ENCODE peak calls at places on chromosomes 2 and 18, in five cellular contexts. O is brain microvascular endothelial cell; W is GM12878; J is H9; Z is effector memory CD4-positive, alpha-beta T cell. F is an unnamed sample.

GRCh38 chr2:83764447-83765005 is 694.6 kb downstream of the SUCLG1 start:
- DNase-seq in Z (no peak), W (no peak), O (no peak), J (no peak), F (no peak)

GRCh38 chr2:190627881-190628412 is 20.9 kb upstream of the NAB1 start:
- DNase-seq in O (no peak), W (no peak), J (no peak), Z (no peak), F (peak)

GRCh38 chr2:148789059-148789458 is 86.0 kb upstream of the KIF5C start:
- DNase-seq in W (no peak), Z (no peak), O (no peak), J (no peak), F (no peak)

GRCh38 chr2:164560181-164560792 is 61.0 kb downstream of the GRB14 start:
- DNase-seq in W (no peak), Z (no peak), O (peak), J (no peak), F (peak)

GRCh38 chr18:76053551-76053950 is 441.5 kb downstream of the ZNF516 start:
- DNase-seq in W (no peak), O (no peak), Z (no peak), J (no peak), F (no peak)

GRCh38 chr2:55985406-55985805 is 61.8 kb upstream of the EFEMP1 start:
- DNase-seq in Z (no peak), O (no peak), W (peak), J (no peak), F (peak)

GRCh38 chr2:228540976-228541375 is 359.5 kb upstream of the SPHKAP start:
- DNase-seq in J (no peak), W (no peak), O (no peak), Z (no peak), F (no peak)

GRCh38 chr2:138433995-138434991 is 67.3 kb upstream of the SPOPL start:
- DNase-seq in O (no peak), Z (no peak), J (no peak), W (no peak), F (no peak)

GRCh38 chr2:109647636-109648035 is 33.5 kb downstream of the SOWAHC start:
- DNase-seq in W (no peak), J (no peak), O (peak), Z (no peak), F (no peak)

GRCh38 chr2:67037655-67038054 is 359.5 kb upstream of the ETAA1 start:
- DNase-seq in J (no peak), W (no peak), Z (no peak), O (no peak), F (no peak)

GRCh38 chr2:83067947-83068346 is 1391.1 kb downstream of the SUCLG1 start:
- DNase-seq in Z (no peak), O (no peak), W (no peak), J (no peak), F (no peak)

GRCh38 chr2:200471928-200472645 is 37.8 kb downstream of the KCTD18 start:
- DNase-seq in W (no peak), O (no peak), Z (no peak), J (no peak), F (no peak)

DNA sequence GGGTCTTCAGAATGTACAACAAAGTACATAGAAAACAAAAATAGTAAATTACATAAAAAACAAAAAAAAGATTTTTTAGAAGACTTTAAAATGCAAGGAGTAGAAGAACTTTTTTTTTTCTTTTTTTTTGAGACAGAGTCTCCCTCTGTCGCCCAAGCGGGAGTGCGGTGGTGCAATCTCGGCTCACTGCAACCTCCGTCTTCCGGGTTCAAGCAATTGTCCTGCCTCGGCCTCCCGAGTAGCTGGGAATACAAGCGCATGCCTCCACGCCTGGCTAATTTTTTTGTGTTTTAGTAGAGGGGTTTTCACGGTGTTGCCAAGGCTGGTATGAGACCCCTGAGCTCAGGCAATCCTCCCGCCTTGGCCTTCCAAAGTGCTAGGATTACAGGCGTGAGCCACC is 104.5 kb upstream of the ZC3H15 start:
- DNase-seq in O (no peak), W (no peak), Z (no peak), J (no peak), F (no peak)
- H3K27ac ChIP-seq in O (no peak), W (no peak), Z (no peak), J (no peak), F (no peak)

DNA sequence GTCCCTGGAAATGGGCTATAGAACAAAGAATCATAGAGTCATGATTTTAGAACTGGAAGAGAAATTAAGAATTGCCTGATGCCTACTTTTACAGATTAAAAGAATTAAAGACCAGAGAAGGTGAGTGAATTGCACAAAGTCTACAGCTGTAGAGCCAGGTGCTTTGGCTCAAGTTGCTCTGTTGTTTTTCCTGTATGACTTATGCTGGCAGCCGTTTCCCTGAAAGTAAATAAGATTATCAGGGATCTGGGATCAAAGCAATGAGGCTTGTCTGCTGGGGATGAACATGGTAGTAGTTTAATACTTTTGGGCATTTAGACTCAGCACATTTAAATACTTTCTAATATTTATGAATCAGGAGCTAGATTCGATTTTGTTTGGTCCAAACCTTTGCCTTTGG is 166.9 kb downstream of the PRPF40A start:
- DNase-seq in W (no peak), J (no peak), Z (no peak), O (no peak), F (no peak)
- H3K27ac ChIP-seq in W (no peak), J (no peak), Z (no peak), O (no peak), F (no peak)

GRCh38 chr2:38491436-38491835 is 111.3 kb downstream of the HNRNPLL start:
- DNase-seq in W (no peak), Z (no peak), O (no peak), J (no peak), F (no peak)
- H3K27ac ChIP-seq in W (no peak), Z (no peak), O (no peak), J (no peak), F (no peak)

GRCh38 chr2:106536490-106536889 is 49.3 kb downstream of the CD8B2 start:
- DNase-seq in Z (no peak), J (no peak), W (no peak), O (no peak), F (no peak)

GRCh38 chr2:106537711-106538275 is 50.6 kb downstream of the CD8B2 start:
- DNase-seq in O (no peak), J (no peak), W (no peak), Z (no peak), F (no peak)

GRCh38 chr2:106540886-106541285 is 53.7 kb downstream of the CD8B2 start:
- DNase-seq in J (no peak), W (no peak), O (no peak), Z (no peak), F (no peak)

GRCh38 chr2:106534471-106534870 is 47.3 kb downstream of the CD8B2 start:
- DNase-seq in O (no peak), W (no peak), J (no peak), Z (no peak), F (no peak)

GRCh38 chr2:106537047-106537446 is 49.9 kb downstream of the CD8B2 start:
- DNase-seq in Z (no peak), O (no peak), W (peak), J (no peak), F (peak)
- H3K27ac ChIP-seq in Z (no peak), O (no peak), W (no peak), J (no peak), F (no peak)

GRCh38 chr2:165874445-165875039 is 79.0 kb downstream of the TTC21B start:
- DNase-seq in J (no peak), Z (no peak), O (peak), W (peak), F (peak)

GRCh38 chr2:165872101-165872791 is 78.2 kb upstream of the GALNT3 start:
- DNase-seq in W (no peak), Z (no peak), O (no peak), J (no peak), F (no peak)

GRCh38 chr2:165877565-165878550 is 75.7 kb downstream of the TTC21B start:
- DNase-seq in W (peak), Z (no peak), O (no peak), J (no peak), F (no peak)

GRCh38 chr2:165876269-165876668 is 77.3 kb downstream of the TTC21B start:
- DNase-seq in W (no peak), J (no peak), O (no peak), Z (no peak), F (no peak)

GRCh38 chr2:165876712-165877111 is 76.9 kb downstream of the TTC21B start:
- DNase-seq in Z (no peak), W (no peak), J (no peak), O (peak), F (no peak)
- H3K27ac ChIP-seq in Z (no peak), W (no peak), J (no peak), O (no peak), F (no peak)

DNA sequence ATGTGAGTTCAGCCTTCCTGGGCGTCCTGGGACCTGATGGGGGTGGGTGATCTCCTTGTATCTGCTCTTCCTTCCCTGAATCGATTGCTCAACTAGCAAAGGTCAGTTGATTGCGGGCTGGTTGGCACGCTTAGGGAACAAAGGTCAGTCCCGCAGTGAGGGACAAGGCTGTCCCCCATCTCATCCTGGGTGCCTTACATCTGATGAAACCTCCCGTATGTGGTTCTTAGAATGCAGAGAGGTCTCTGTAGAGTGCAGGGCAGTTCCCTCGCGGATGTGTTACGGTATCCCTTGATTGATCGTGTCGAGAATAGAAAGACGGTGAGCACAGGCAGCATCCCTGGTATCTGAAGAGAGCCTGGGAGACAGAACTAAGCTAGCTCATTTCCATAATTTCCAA is 56.4 kb upstream of the RBM44 start:
- DNase-seq in J (no peak), O (no peak), Z (no peak), W (no peak), F (no peak)
- H3K27ac ChIP-seq in J (no peak), O (no peak), Z (no peak), W (no peak), F (no peak)

DNA sequence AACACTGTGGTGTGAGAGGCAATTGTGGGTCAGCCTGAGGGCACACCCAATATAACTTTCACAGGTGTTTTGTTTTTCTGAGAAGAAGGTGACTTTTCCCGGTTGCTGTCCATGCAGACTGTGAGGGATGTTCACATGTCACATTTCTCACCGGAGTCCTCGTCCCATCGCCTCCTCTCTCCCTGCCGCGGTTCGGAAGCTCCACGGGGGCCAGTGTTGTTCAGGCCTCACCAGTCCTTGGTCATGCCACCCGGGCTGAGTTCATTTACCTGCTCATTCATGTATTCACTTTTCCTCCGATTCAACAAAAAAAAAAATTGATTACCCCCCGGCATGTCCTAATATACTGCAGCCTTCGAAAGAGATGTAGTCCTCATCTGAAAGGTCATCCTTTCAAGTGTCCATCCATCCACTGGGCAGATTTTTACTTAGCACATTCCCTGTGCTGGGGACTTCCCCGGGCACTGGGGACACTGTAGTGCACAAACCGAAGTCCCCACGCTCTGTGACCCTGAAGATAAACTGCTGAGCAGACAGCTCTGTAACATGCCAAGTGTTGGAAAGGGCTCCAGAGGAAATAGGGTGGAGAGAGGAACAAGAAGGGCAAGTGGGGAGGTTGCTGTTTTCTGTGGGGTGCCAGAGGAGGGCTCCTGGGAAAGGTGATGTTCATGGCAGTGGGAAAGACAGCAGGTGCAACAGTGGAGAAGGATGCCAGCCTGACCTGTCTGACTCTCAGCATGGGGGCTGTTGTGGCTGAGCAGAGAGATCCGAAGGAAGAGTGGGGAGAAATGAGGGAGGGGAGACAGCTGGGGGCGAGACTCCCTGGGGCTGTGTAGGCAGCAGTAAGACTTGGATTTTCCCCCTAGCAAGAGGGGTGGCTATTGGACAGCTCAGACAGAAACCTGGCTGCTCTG is 22.4 kb downstream of the LRRFIP1 start:
- DNase-seq in O (no peak), J (peak), W (no peak), Z (no peak), F (no peak)
- H3K27ac ChIP-seq in O (no peak), J (no peak), W (no peak), Z (no peak), F (no peak)

GRCh38 chr2:63013448-63013847 is 37.2 kb upstream of the OTX1 start:
- DNase-seq in J (no peak), O (no peak), Z (no peak), W (no peak), F (no peak)
- H3K27ac ChIP-seq in J (no peak), O (no peak), Z (no peak), W (no peak), F (no peak)

F was measured in Karpas-422.